ENCODE peak calls at places on chromosomes 5 and 9, in six cellular contexts. M is transverse colon, V is upper lobe of left lung, O is stomach, Y is GM12892, T is HL-60. H is an unnamed sample.

GRCh38 chr9:135976531-135976930 is 15.4 kb upstream of the UBAC1 start:
- DNase-seq in V (no peak), T (no peak), M (no peak), O (no peak), Y (no peak), H (no peak)

GRCh38 chr9:121455527-121456239 is 44.0 kb downstream of the GGTA1 start:
- DNase-seq in Y (peak; percentile 17), V (no peak), O (no peak), T (no peak), M (no peak), H (peak; percentile 13)

GRCh38 chr5:119583684-119584083 is 45.7 kb upstream of the FAM170A start:
- DNase-seq in M (no peak), T (no peak), O (no peak), Y (no peak), V (no peak), H (no peak)

GRCh38 chr5:132474881-132475511 is 15.6 kb downstream of the IRF1 start:
- DNase-seq in V (peak; percentile 33), M (peak; percentile 9), Y (no peak), T (no peak), O (peak; percentile 24), H (no peak)

GRCh38 chr5:150544606-150545219 is 36.8 kb downstream of the NDST1 start:
- DNase-seq in O (peak; percentile 82), T (peak; percentile 80), M (peak; percentile 84), V (no peak), Y (peak; percentile 98), H (peak; percentile 96)

GRCh38 chr9:128823903-128824406 is 5.6 kb downstream of the SPOUT1 start:
- DNase-seq in Y (no peak), T (no peak), M (no peak), O (peak; percentile 74), V (peak; percentile 62), H (no peak)

GRCh38 chr9:137694962-137695875 is 76.4 kb downstream of the EHMT1 start:
- DNase-seq in O (peak; percentile 68), Y (peak; percentile 62), V (no peak), M (peak; percentile 65), T (peak; percentile 38), H (peak; percentile 67)

GRCh38 chr9:128637656-128638055 is 19.0 kb downstream of the DYNC2I2 start:
- DNase-seq in O (no peak), M (no peak), Y (no peak), T (no peak), V (no peak), H (no peak)

GRCh38 chr5:111774525-111774924 is 17.5 kb upstream of the NREP start:
- DNase-seq in M (peak; percentile 64), Y (no peak), T (peak; percentile 82), V (no peak), O (peak; percentile 50), H (no peak)

GRCh38 chr5:172052454-172053236 is 46.2 kb upstream of the FBXW11 start:
- DNase-seq in O (peak; percentile 39), T (no peak), V (no peak), M (peak; percentile 18), Y (no peak), H (no peak)

GRCh38 chr9:34403554-34404380 is 27.1 kb upstream of the MYORG start:
- DNase-seq in O (peak; percentile 77), M (peak; percentile 71), T (peak; percentile 55), Y (no peak), V (no peak), H (no peak)

GRCh38 chr9:128818839-128819715 is 777 bp downstream of the ENDOG start:
- DNase-seq in O (peak; percentile 50), V (peak; percentile 93), M (peak; percentile 43), T (peak; percentile 46), Y (peak; percentile 62), H (peak; percentile 54)

GRCh38 chr9:77977210-77977611 is 54.4 kb downstream of the GNAQ start:
- DNase-seq in V (no peak), M (peak; percentile 66), O (peak; percentile 66), Y (no peak), T (peak; percentile 73), H (no peak)

GRCh38 chr5:77143998-77144836 is 57.1 kb upstream of the ZBED3 start:
- DNase-seq in M (peak; percentile 71), Y (no peak), V (no peak), T (peak; percentile 43), O (peak; percentile 76), H (peak; percentile 31)

GRCh38 chr9:35728041-35728971 is 3.7 kb downstream of the TLN1 start:
- DNase-seq in V (no peak), T (peak; percentile 86), M (peak; percentile 78), O (peak; percentile 49), Y (no peak), H (no peak)

GRCh38 chr9:126860077-126860756 is at the start of gene ZBTB34:
- DNase-seq in M (peak; percentile 77), V (peak; percentile 94), T (peak; percentile 60), Y (peak; percentile 63), O (peak; percentile 77), H (peak; percentile 66)

GRCh38 chr9:101848485-101848919 is 110.1 kb upstream of the GRIN3A start:
- DNase-seq in T (no peak), M (peak; percentile 37), O (no peak), V (no peak), Y (no peak), H (no peak)

GRCh38 chr5:174046558-174046957 is 1.1 kb downstream of the NSG2 start:
- DNase-seq in V (no peak), T (no peak), Y (no peak), M (no peak), O (no peak), H (no peak)

GRCh38 chr5:174047472-174047871 is 2.0 kb downstream of the NSG2 start:
- DNase-seq in O (no peak), M (no peak), T (no peak), Y (no peak), V (no peak), H (no peak)

GRCh38 chr5:174044855-174045254 is 651 bp upstream of the NSG2 start:
- DNase-seq in Y (no peak), M (no peak), O (no peak), V (no peak), T (no peak), H (no peak)

GRCh38 chr5:174044451-174044850 is 1.1 kb upstream of the NSG2 start:
- DNase-seq in Y (no peak), V (no peak), O (no peak), T (no peak), M (no peak), H (no peak)

DNA sequence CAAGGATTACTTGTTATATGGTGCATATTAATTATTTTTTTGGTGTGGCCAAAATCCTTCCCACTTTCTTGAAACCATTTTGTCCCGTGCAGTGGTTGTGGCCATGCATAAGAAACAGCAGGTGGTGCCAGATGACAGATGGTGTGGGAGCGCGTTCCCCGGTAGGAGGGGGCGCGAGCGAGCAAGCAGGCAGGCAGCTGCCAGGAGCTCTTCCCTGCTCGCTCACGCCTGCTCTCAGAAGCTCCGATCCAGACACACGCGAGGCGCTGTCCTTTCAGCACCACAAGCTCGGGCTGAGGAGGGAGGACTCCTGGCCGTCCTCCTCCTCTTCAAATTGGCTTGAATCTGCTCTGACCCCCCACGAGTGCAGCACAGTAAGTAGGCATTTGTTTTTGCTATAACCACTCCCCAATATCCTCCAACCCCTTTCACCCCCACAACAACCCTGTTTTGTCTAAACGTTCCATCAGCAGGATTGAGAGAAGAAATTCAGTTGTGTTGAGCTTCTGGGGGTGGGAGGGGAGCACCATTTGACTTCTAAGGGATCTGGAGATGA is at the start of gene NSG2:
- DNase-seq in Y (peak; percentile 41), V (peak; percentile 75), O (peak; percentile 81), M (peak; percentile 64), T (peak; percentile 77), H (peak; percentile 39)
- TF ChIP-seq POLR2AphosphoS5 in Y (no peak), V (no peak), O (no peak), M (no peak), T (no peak), H (no peak)

GRCh38 chr9:98975838-98976237 is 32.1 kb downstream of the COL15A1 start:
- DNase-seq in V (no peak), T (no peak), Y (no peak), O (no peak), M (no peak), H (no peak)

GRCh38 chr9:98974106-98974505 is 30.4 kb downstream of the COL15A1 start:
- DNase-seq in O (no peak), M (no peak), V (no peak), Y (no peak), T (no peak), H (no peak)

GRCh38 chr9:98973546-98973921 is 29.8 kb downstream of the COL15A1 start:
- DNase-seq in Y (no peak), V (no peak), M (no peak), O (no peak), T (no peak), H (no peak)

GRCh38 chr9:98974554-98974953 is 30.8 kb downstream of the COL15A1 start:
- DNase-seq in O (no peak), V (no peak), T (no peak), Y (no peak), M (no peak), H (no peak)

DNA sequence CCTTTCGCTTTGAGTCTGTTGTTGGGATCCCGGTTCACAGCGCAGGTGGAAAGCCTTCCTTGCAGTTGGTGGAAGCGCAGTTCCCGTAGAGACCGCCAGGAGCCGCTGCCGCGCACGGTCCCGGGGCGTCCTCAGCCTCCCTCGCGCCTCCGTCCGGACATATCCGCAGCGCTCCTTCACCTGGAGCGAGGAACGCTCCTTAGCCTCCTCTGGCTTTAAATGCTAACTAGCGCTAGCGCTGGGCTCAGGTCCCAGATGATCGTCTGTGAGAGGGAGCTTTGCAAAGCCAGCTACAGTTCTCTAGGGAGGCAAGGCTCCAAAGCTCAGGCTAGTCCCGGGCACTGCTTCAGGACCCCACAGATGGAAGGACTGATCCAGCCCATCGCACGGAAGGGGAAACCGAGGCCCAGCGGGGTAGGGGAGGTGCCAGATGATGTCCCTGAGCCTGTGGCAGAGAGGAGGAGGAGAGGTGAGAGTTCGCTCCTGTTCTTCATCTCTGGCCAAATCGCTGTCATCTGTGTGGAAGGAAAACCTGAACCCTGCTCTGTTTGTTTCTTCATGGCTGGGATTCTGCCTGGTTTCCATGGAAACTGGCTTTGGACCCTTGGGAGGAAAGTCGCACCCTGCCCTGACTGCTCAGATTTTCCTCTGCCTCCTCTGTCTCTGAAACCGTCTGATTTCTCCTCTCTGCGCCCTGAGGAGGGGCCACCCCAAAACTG is 31.4 kb downstream of the COL15A1 start:
- DNase-seq in Y (peak; percentile 89), T (peak; percentile 73), O (peak; percentile 93), M (peak; percentile 89), V (peak; percentile 97), H (peak; percentile 81)
- TF ChIP-seq POLR2AphosphoS5 in Y (no peak), T (no peak), O (peak; percentile 70), M (no peak), V (no peak), H (no peak)

GRCh38 chr5:14270212-14270702 is 127.1 kb downstream of the TRIO start:
- DNase-seq in T (peak; percentile 30), Y (no peak), O (no peak), M (no peak), V (no peak), H (no peak)
- TF ChIP-seq POLR2AphosphoS5 in T (no peak), Y (no peak), O (no peak), M (no peak), V (no peak), H (no peak)

GRCh38 chr5:108531367-108532211 is 149.7 kb upstream of the FBXL17 start:
- DNase-seq in O (no peak), V (no peak), M (no peak), Y (no peak), T (no peak), H (no peak)

GRCh38 chr5:108529381-108529780 is 147.5 kb upstream of the FBXL17 start:
- DNase-seq in O (no peak), M (no peak), Y (no peak), T (no peak), V (no peak), H (no peak)

GRCh38 chr5:108536321-108536720 is 154.4 kb upstream of the FBXL17 start:
- DNase-seq in O (no peak), M (no peak), Y (no peak), V (peak; percentile 24), T (no peak), H (no peak)

GRCh38 chr5:108528655-108529054 is 146.8 kb upstream of the FBXL17 start:
- DNase-seq in O (no peak), T (no peak), M (no peak), V (no peak), Y (no peak), H (no peak)

GRCh38 chr5:108530706-108531105 is 148.8 kb upstream of the FBXL17 start:
- DNase-seq in M (no peak), V (no peak), O (no peak), Y (no peak), T (no peak), H (no peak)
- TF ChIP-seq POLR2AphosphoS5 in M (no peak), V (no peak), O (no peak), Y (no peak), T (no peak), H (no peak)

H was measured in GM12891.